ENCODE peak calls at places on chromosomes 13 and 19, in seven cellular contexts. T, D, Z, Y, J, A and M are unnamed samples.

GRCh38 chr19:18308051-18308947 is 14.6 kb downstream of the LSM4 start:
- DNase-seq in T (no peak), D (no peak), Z (no peak), Y (no peak), J (no peak), A (no peak), M (no peak)

GRCh38 chr13:110119943-110120905 is 186.7 kb downstream of the COL4A1 start:
- DNase-seq in T (no peak), D (peak), Z (no peak), Y (no peak), J (no peak), A (no peak), M (no peak)

GRCh38 chr13:38017320-38017719 is 147.7 kb upstream of the TRPC4 start:
- DNase-seq in T (no peak), D (no peak), Z (no peak), Y (no peak), J (no peak), A (no peak), M (no peak)

GRCh38 chr13:71244181-71244580 is 622.8 kb downstream of the DACH1 start:
- DNase-seq in T (no peak), D (no peak), Z (no peak), Y (no peak), J (no peak), A (no peak), M (no peak)

GRCh38 chr19:30064776-30065494 is 122.9 kb downstream of the URI1 start:
- DNase-seq in T (no peak), D (no peak), Z (no peak), Y (no peak), J (no peak), A (no peak), M (no peak)

GRCh38 chr13:52195052-52195837 is 35.8 kb upstream of the NEK3 start:
- DNase-seq in T (peak), D (no peak), Z (no peak), Y (no peak), J (no peak), A (peak), M (peak)

GRCh38 chr19:2618611-2619010 is 83.9 kb downstream of the GNG7 start:
- DNase-seq in T (peak), D (peak), Z (no peak), Y (no peak), J (peak), A (peak), M (peak)

GRCh38 chr13:113833111-113833830 is 30.6 kb downstream of the GAS6 start:
- DNase-seq in T (no peak), D (no peak), Z (no peak), Y (no peak), J (no peak), A (no peak), M (peak)

GRCh38 chr19:13094771-13095392 is 7.8 kb downstream of the LYL1 start:
- DNase-seq in T (no peak), D (no peak), Z (no peak), Y (no peak), J (no peak), A (no peak), M (no peak)

GRCh38 chr13:23715762-23716235 is 145.6 kb downstream of the TNFRSF19 start:
- DNase-seq in T (no peak), D (no peak), Z (peak), Y (no peak), J (no peak), A (no peak), M (no peak)

GRCh38 chr19:6086081-6086858 is 24.0 kb downstream of the RFX2 start:
- DNase-seq in T (no peak), D (no peak), Z (no peak), Y (no peak), J (no peak), A (no peak), M (no peak)

GRCh38 chr13:75393839-75394238 is 88.1 kb downstream of the TBC1D4 start:
- DNase-seq in T (no peak), D (no peak), Z (no peak), Y (no peak), J (no peak), A (no peak), M (no peak)